ENCODE peak calls at places on chromosomes 6 and 20, in four cellular contexts. E is H1, V is WTC11, I is K562. W is an unnamed sample.

GRCh38 chr20:52004720-52005119 is 186.9 kb downstream of the ZFP64 start:
- DNase-seq in E (no peak), V (no peak), I (no peak), W (no peak)

GRCh38 chr6:4712291-4712690 is 63.9 kb upstream of the CDYL start:
- DNase-seq in E (no peak), V (no peak), I (no peak), W (no peak)

GRCh38 chr6:166274163-166274562 is 34.0 kb downstream of the PRR18 start:
- DNase-seq in E (no peak), V (no peak), I (no peak), W (no peak)

GRCh38 chr6:53109612-53110011 is 39.0 kb downstream of the GCM1 start:
- DNase-seq in E (no peak), V (no peak), I (no peak), W (no peak)

GRCh38 chr20:6765469-6766058 is 1.9 kb upstream of the BMP2 start:
- DNase-seq in E (no peak), V (no peak), I (peak; percentile 7), W (peak; percentile 41)

GRCh38 chr6:160934157-160934556 is 57.4 kb upstream of the MAP3K4 start:
- DNase-seq in E (no peak), V (no peak), I (no peak), W (no peak)

GRCh38 chr6:163419413-163420314 is 5.1 kb downstream of the QKI start:
- DNase-seq in E (no peak), V (no peak), I (no peak), W (no peak)

GRCh38 chr20:60283281-60283680 is 325.1 kb downstream of the CDH26 start:
- DNase-seq in E (no peak), V (no peak), I (no peak), W (no peak)

GRCh38 chr6:15137086-15137485 is 108.8 kb upstream of the JARID2 start:
- DNase-seq in E (no peak), V (no peak), I (no peak), W (no peak)

GRCh38 chr20:44615876-44616603 is 33.7 kb downstream of the PKIG start:
- DNase-seq in E (no peak), V (no peak), I (no peak), W (no peak)

GRCh38 chr6:35343092-35343834 is 905 bp downstream of the PPARD start:
- DNase-seq in E (no peak), V (no peak), I (no peak), W (peak; percentile 55)

GRCh38 chr6:36928547-36928918 is 26.0 kb upstream of the PI16 start:
- DNase-seq in E (no peak), V (no peak), I (no peak), W (no peak)

GRCh38 chr6:44022671-44023352 is 104.4 kb downstream of the MRPL14 start:
- DNase-seq in E (no peak), V (no peak), I (no peak), W (no peak)
- TF ChIP-seq TEAD4 in E (no peak), V (no peak), I (no peak), W (no peak)

GRCh38 chr6:137363805-137364138 is 130.4 kb downstream of the OLIG3 start:
- DNase-seq in E (no peak), V (no peak), I (no peak), W (no peak)
- TF ChIP-seq TEAD4 in E (no peak), V (no peak), I (no peak), W (no peak)

DNA sequence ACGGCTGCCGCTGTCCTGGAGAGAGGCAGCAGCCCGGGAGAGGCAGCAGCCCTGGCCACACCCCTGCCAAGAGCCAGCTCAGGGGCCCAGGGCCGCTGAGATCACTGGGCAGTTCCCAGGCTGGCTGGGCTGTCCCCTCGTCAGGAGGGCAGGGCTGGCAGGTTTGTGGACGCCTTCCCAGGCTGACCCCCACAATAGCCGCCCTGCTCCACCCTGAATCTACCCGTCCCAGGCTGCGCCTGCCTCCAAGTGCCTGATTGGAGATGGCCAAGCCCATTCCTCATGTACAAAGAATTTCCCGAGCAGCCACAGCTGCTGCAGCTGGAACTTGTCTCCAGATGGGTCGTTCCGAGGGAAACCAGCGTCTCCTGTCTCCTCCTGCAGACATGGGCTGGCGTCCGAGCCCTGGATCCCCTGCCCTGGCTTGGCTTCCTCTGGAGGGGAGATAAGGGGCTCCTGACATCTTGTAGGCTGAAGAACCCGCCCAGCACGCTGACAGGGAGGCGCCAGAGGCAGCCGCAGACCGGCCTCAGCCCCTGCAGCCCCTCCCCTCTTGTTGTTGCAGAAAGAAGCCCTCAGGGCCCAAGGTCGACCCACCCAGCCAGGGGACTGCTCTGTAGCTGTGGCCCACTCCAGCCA is 9.4 kb upstream of the GATA5 start:
- DNase-seq in E (no peak), V (peak; percentile 38), I (peak; percentile 67), W (no peak)
- TF ChIP-seq TEAD4 in E (no peak), V (no peak), I (no peak), W (no peak)

GRCh38 chr6:99458319-99458718 is 33.2 kb upstream of the PNISR start:
- DNase-seq in E (no peak), V (no peak), I (peak; percentile 18), W (no peak)
- TF ChIP-seq TEAD4 in E (no peak), V (no peak), I (no peak), W (no peak)